ENCODE peak calls at places on chromosomes 13 and 19, in six cellular contexts. One of them, this sample, is unnamed.

GRCh38 chr19:55460670-55461258 is 678 bp downstream of the ISOC2 start:
- DNase-seq in H1: peak
- DNase-seq in H9: peak
- DNase-seq in IMR-90: peak
- DNase-seq in trophoblast cell: peak
- DNase-seq in neuronal stem cell: peak
- DNase-seq in this sample: peak

GRCh38 chr13:44234566-44234965 is 139.1 kb upstream of the SERP2 start:
- DNase-seq in H9: no peak
- DNase-seq in H1: no peak
- DNase-seq in neuronal stem cell: no peak
- DNase-seq in IMR-90: peak
- DNase-seq in trophoblast cell: no peak
- DNase-seq in this sample: no peak

GRCh38 chr19:2495130-2495641 is 19.3 kb downstream of the GADD45B start:
- DNase-seq in IMR-90: peak
- DNase-seq in H9: no peak
- DNase-seq in neuronal stem cell: no peak
- DNase-seq in H1: no peak
- DNase-seq in trophoblast cell: peak
- DNase-seq in this sample: no peak

GRCh38 chr13:27673911-27674310 is 52.2 kb downstream of the POLR1D start:
- DNase-seq in trophoblast cell: no peak
- DNase-seq in H9: no peak
- DNase-seq in neuronal stem cell: no peak
- DNase-seq in IMR-90: no peak
- DNase-seq in H1: no peak
- DNase-seq in this sample: no peak

GRCh38 chr13:82713681-82714405 is 1168.4 kb downstream of the SLITRK1 start:
- DNase-seq in IMR-90: peak
- DNase-seq in H1: no peak
- DNase-seq in trophoblast cell: no peak
- DNase-seq in H9: no peak
- DNase-seq in neuronal stem cell: no peak
- DNase-seq in this sample: no peak

GRCh38 chr13:40146063-40146462 is 490.6 kb downstream of the COG6 start:
- DNase-seq in H9: peak
- DNase-seq in IMR-90: no peak
- DNase-seq in neuronal stem cell: no peak
- DNase-seq in trophoblast cell: no peak
- DNase-seq in H1: peak
- DNase-seq in this sample: peak

GRCh38 chr19:54209058-54209747 is 8.5 kb downstream of the RPS9 start:
- DNase-seq in H9: peak
- DNase-seq in trophoblast cell: peak
- DNase-seq in IMR-90: no peak
- DNase-seq in neuronal stem cell: no peak
- DNase-seq in H1: peak
- DNase-seq in this sample: peak

GRCh38 chr19:27657271-27658051 is 1555.5 kb downstream of the UQCRFS1 start:
- DNase-seq in H9: peak
- DNase-seq in IMR-90: no peak
- DNase-seq in neuronal stem cell: no peak
- DNase-seq in H1: no peak
- DNase-seq in trophoblast cell: no peak
- DNase-seq in this sample: no peak

GRCh38 chr19:44611812-44612295 is 1.5 kb upstream of the IGSF23 start:
- DNase-seq in trophoblast cell: no peak
- DNase-seq in IMR-90: no peak
- DNase-seq in H9: no peak
- DNase-seq in H1: no peak
- DNase-seq in neuronal stem cell: no peak
- DNase-seq in this sample: no peak

GRCh38 chr13:109919715-109920375 is 133.5 kb upstream of the IRS2 start:
- DNase-seq in IMR-90: peak
- DNase-seq in trophoblast cell: no peak
- DNase-seq in H9: no peak
- DNase-seq in neuronal stem cell: no peak
- DNase-seq in H1: no peak
- DNase-seq in this sample: peak

GRCh38 chr13:50124536-50125305 is 109.5 kb downstream of the KCNRG start:
- DNase-seq in trophoblast cell: peak
- DNase-seq in H9: peak
- DNase-seq in IMR-90: peak
- DNase-seq in neuronal stem cell: peak
- DNase-seq in H1: peak
- DNase-seq in this sample: peak

GRCh38 chr13:50126378-50127016 is 111.3 kb downstream of the KCNRG start:
- DNase-seq in trophoblast cell: peak
- DNase-seq in H9: peak
- DNase-seq in H1: no peak
- DNase-seq in IMR-90: peak
- DNase-seq in neuronal stem cell: peak
- DNase-seq in this sample: peak

GRCh38 chr13:50125306-50125555 is 110.0 kb downstream of the KCNRG start:
- DNase-seq in H1: no peak
- DNase-seq in IMR-90: no peak
- DNase-seq in H9: no peak
- DNase-seq in trophoblast cell: no peak
- DNase-seq in neuronal stem cell: no peak
- DNase-seq in this sample: no peak

GRCh38 chr13:50127017-50127725 is 111.9 kb downstream of the KCNRG start:
- DNase-seq in H1: peak
- DNase-seq in IMR-90: peak
- DNase-seq in neuronal stem cell: peak
- DNase-seq in H9: peak
- DNase-seq in trophoblast cell: no peak
- DNase-seq in this sample: peak

DNA sequence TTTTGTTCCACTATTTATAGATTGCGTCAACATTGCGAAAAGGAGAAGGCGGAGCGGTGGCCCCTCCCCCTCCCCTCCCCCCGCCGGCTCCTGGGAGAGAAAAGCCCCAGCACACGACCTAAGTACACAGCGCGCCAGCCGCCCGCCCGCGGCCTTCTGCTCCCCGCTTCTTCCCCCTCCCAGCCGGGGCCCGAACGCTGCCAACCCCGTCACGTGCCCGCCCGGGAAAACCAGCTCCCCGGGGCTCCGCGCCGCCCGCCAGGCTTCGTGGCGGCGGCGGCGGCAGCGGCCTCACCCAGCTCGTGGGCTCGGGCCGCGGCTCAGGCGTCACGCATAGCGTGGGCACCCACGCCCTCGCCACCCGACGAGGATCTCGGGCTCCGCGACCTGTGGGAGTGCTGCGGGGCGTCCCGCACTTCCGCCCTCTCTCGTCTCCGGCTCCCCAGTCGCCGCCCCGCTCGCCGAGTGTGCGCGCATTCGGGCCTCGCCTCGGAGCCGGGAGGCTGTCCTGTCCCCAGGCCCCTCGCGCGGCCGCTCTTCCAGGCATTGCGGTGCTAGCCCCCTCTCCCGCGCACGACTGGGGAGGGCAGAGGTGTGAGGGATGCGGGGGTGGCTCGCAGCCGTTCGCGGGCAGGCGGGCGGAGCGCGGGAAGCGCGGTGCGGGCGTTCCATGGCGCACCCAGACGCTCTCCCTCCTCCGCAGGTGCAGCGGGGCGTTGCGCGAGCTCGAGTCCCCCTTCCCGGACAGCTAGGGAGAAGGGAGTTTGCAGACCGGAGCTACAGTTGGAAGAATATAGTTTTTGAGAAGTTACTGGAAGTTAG is 110.5 kb downstream of the KCNRG start:
- DNase-seq in neuronal stem cell: peak
- DNase-seq in trophoblast cell: peak
- DNase-seq in H1: peak
- DNase-seq in H9: peak
- DNase-seq in IMR-90: peak
- DNase-seq in this sample: peak
- H3K4ac ChIP-seq in neuronal stem cell: no peak
- H3K4ac ChIP-seq in trophoblast cell: no peak
- H3K4ac ChIP-seq in H1: no peak
- H3K4ac ChIP-seq in H9: no peak
- H3K4ac ChIP-seq in IMR-90: peak
- H3K4ac ChIP-seq in this sample: no peak

DNA sequence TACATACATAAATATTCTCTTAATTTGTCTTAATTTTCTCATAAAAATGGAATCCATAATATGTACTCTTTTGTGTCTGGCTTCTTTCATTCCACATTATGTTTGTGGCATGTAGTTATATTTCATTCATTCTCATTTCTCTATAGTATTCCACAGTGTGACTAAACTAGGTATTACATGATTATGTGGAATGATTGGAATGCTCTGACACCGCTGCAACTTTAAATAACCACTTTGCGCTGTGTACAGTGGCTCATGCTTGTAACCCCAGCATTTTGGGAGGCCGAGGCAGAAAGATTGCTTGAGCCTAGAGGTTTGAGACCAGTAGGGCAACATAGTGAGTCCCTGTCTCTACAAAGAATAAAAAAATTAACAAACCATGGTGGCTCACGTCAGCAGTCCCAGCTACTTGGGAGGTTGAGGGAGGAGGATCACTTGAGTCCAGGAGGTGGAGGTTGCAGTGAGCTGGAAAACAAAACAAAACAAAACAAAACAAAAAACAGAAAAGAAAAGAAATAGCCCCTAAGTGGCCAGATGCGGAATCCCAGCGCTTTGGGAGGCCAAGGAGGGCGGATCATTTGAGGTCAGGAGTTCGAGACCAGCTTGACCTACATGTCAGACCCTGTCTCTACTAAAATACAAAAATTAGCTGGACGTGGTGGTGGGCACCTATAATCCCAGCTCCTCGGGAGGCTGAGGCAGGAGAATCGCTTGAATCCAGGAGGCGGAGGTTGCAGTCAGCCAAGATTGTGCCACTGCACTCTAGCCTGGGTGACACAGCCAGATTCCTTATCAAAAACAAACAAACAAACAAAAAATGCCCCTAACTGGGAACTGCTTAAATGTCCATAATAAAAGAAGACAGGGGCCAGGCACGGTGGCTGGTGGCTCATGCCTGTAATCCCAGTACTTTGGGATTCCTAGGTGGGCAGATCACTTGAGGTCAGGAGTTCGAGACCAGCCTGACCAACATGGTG is 8.0 kb upstream of the SAE1 start:
- DNase-seq in H9: no peak
- DNase-seq in H1: no peak
- DNase-seq in IMR-90: peak
- DNase-seq in trophoblast cell: peak
- DNase-seq in neuronal stem cell: no peak
- DNase-seq in this sample: no peak
- H2BK5ac ChIP-seq in H9: no peak
- H2BK5ac ChIP-seq in H1: no peak
- H2BK5ac ChIP-seq in IMR-90: peak
- H2BK5ac ChIP-seq in trophoblast cell: no peak
- H2BK5ac ChIP-seq in neuronal stem cell: no peak
- H2BK5ac ChIP-seq in this sample: no peak

GRCh38 chr19:11140896-11141295 is 14.7 kb downstream of the SPC24 start:
- DNase-seq in neuronal stem cell: no peak
- DNase-seq in trophoblast cell: no peak
- DNase-seq in H9: no peak
- DNase-seq in H1: no peak
- DNase-seq in IMR-90: no peak
- DNase-seq in this sample: no peak

GRCh38 chr19:11145147-11145924 is 10.2 kb downstream of the SPC24 start:
- DNase-seq in trophoblast cell: no peak
- DNase-seq in neuronal stem cell: no peak
- DNase-seq in H1: no peak
- DNase-seq in IMR-90: no peak
- DNase-seq in H9: no peak
- DNase-seq in this sample: no peak

GRCh38 chr19:11138659-11139526 is 16.7 kb downstream of the SPC24 start:
- DNase-seq in trophoblast cell: peak
- DNase-seq in IMR-90: peak
- DNase-seq in neuronal stem cell: peak
- DNase-seq in H9: peak
- DNase-seq in H1: peak
- DNase-seq in this sample: peak

GRCh38 chr19:11142528-11143171 is 12.9 kb downstream of the SPC24 start:
- DNase-seq in H9: peak
- DNase-seq in trophoblast cell: peak
- DNase-seq in H1: no peak
- DNase-seq in IMR-90: peak
- DNase-seq in neuronal stem cell: peak
- DNase-seq in this sample: peak

DNA sequence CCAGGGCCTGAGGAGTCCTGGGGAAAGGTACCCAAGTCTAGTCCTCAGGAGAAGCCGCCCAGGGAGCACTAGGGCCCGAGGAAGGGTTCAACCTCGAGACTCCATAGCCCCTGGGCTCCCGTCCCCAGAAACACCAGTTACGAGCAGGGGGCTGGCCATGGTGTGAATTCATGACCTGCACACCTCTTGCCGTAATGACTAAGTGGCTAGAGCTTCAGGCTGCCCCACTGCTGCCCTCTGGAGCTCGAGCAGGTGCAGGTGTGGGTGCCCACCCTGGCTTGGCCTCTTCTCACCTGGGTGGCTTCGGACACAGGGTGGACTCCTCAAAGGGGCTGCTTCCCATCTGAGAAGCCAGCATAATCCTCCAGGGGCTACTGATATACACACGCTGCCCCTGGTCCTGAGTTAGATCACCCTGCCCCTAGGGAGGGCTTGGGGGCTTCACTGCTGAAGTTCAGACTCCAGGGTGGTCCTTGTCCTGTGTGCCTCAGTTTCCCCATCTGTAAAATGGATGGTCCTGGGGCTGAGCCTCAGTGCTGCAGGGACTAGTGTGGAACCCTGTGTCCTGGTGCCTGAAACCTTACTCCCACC is 13.6 kb downstream of the SPC24 start:
- DNase-seq in trophoblast cell: no peak
- DNase-seq in IMR-90: no peak
- DNase-seq in H1: peak
- DNase-seq in H9: peak
- DNase-seq in neuronal stem cell: no peak
- DNase-seq in this sample: peak
- H3K27ac ChIP-seq in trophoblast cell: peak
- H3K27ac ChIP-seq in IMR-90: peak
- H3K27ac ChIP-seq in H1: no peak
- H3K27ac ChIP-seq in H9: no peak
- H3K27ac ChIP-seq in neuronal stem cell: peak
- H3K27ac ChIP-seq in this sample: peak

GRCh38 chr19:52007805-52008557 is at the start of gene ZNF615:
- DNase-seq in IMR-90: peak
- DNase-seq in H1: peak
- DNase-seq in trophoblast cell: peak
- DNase-seq in neuronal stem cell: peak
- DNase-seq in H9: peak
- DNase-seq in this sample: peak
- H3K4ac ChIP-seq in IMR-90: peak
- H3K4ac ChIP-seq in H1: peak
- H3K4ac ChIP-seq in trophoblast cell: peak
- H3K4ac ChIP-seq in neuronal stem cell: no peak
- H3K4ac ChIP-seq in H9: no peak
- H3K4ac ChIP-seq in this sample: peak